ENCODE peak calls at places on chromosomes 16 and 17, in five cellular contexts. One of them, this sample, is unnamed.

GRCh38 chr17:14107889-14108288 is 38.6 kb downstream of the COX10 start:
- DNase-seq in WTC11: no peak
- DNase-seq in brain pericyte: no peak
- DNase-seq in fibroblast of the aortic adventitia: no peak
- DNase-seq in heart left ventricle: no peak
- DNase-seq in this sample: no peak

GRCh38 chr17:2700491-2701141 is 10.9 kb downstream of the CLUH start:
- DNase-seq in WTC11: peak; percentile 8
- DNase-seq in brain pericyte: no peak
- DNase-seq in fibroblast of the aortic adventitia: no peak
- DNase-seq in heart left ventricle: peak; percentile 50
- DNase-seq in this sample: no peak

GRCh38 chr16:66359012-66359411 is 7.5 kb upstream of the CDH5 start:
- DNase-seq in WTC11: no peak
- DNase-seq in brain pericyte: no peak
- DNase-seq in fibroblast of the aortic adventitia: peak; percentile 31
- DNase-seq in heart left ventricle: no peak
- DNase-seq in this sample: no peak

GRCh38 chr16:5905935-5906334 is 808.3 kb upstream of the EEF2KMT start:
- DNase-seq in WTC11: no peak
- DNase-seq in brain pericyte: no peak
- DNase-seq in fibroblast of the aortic adventitia: no peak
- DNase-seq in heart left ventricle: no peak
- DNase-seq in this sample: no peak

GRCh38 chr17:73729101-73729500 is 84.9 kb upstream of the SDK2 start:
- DNase-seq in WTC11: no peak
- DNase-seq in brain pericyte: no peak
- DNase-seq in fibroblast of the aortic adventitia: no peak
- DNase-seq in heart left ventricle: no peak
- DNase-seq in this sample: no peak

GRCh38 chr17:35428229-35428628 is 4.1 kb downstream of the SLFN12 start:
- DNase-seq in WTC11: no peak
- DNase-seq in brain pericyte: no peak
- DNase-seq in fibroblast of the aortic adventitia: no peak
- DNase-seq in heart left ventricle: no peak
- DNase-seq in this sample: no peak

GRCh38 chr17:70855401-70856054 is 686.2 kb downstream of the KCNJ2 start:
- DNase-seq in WTC11: no peak
- DNase-seq in brain pericyte: no peak
- DNase-seq in fibroblast of the aortic adventitia: no peak
- DNase-seq in heart left ventricle: no peak
- DNase-seq in this sample: no peak

GRCh38 chr16:27977966-27978365 is 85.5 kb downstream of the GSG1L start:
- DNase-seq in WTC11: no peak
- DNase-seq in brain pericyte: no peak
- DNase-seq in fibroblast of the aortic adventitia: peak; percentile 20
- DNase-seq in heart left ventricle: no peak
- DNase-seq in this sample: no peak

GRCh38 chr16:89317101-89317671 is 99.7 kb downstream of the ZNF778 start:
- DNase-seq in WTC11: no peak
- DNase-seq in brain pericyte: no peak
- DNase-seq in fibroblast of the aortic adventitia: no peak
- DNase-seq in heart left ventricle: peak; percentile 58
- DNase-seq in this sample: no peak

GRCh38 chr16:11621920-11622651 is 35.4 kb upstream of the LITAF start:
- DNase-seq in WTC11: no peak
- DNase-seq in brain pericyte: no peak
- DNase-seq in fibroblast of the aortic adventitia: peak; percentile 60
- DNase-seq in heart left ventricle: no peak
- DNase-seq in this sample: no peak

GRCh38 chr17:68829211-68829610 is 126.0 kb downstream of the ABCA8 start:
- DNase-seq in WTC11: no peak
- DNase-seq in brain pericyte: no peak
- DNase-seq in fibroblast of the aortic adventitia: no peak
- DNase-seq in heart left ventricle: no peak
- DNase-seq in this sample: no peak

GRCh38 chr16:86065711-86066110 is 166.7 kb downstream of the IRF8 start:
- DNase-seq in WTC11: no peak
- DNase-seq in brain pericyte: no peak
- DNase-seq in fibroblast of the aortic adventitia: no peak
- DNase-seq in heart left ventricle: no peak
- DNase-seq in this sample: no peak

GRCh38 chr16:74740795-74741304 is 33.8 kb downstream of the FA2H start:
- DNase-seq in WTC11: no peak
- DNase-seq in brain pericyte: no peak
- DNase-seq in fibroblast of the aortic adventitia: peak; percentile 40
- DNase-seq in heart left ventricle: no peak
- DNase-seq in this sample: no peak

GRCh38 chr16:48438414-48438813 is 53.2 kb upstream of the SIAH1 start:
- DNase-seq in WTC11: no peak
- DNase-seq in brain pericyte: no peak
- DNase-seq in fibroblast of the aortic adventitia: no peak
- DNase-seq in heart left ventricle: no peak
- DNase-seq in this sample: no peak

GRCh38 chr17:45584092-45585036 is 93.8 kb upstream of the PLEKHM1 start:
- DNase-seq in WTC11: peak; percentile 72
- DNase-seq in brain pericyte: no peak
- DNase-seq in fibroblast of the aortic adventitia: peak; percentile 37
- DNase-seq in heart left ventricle: peak; percentile 74
- DNase-seq in this sample: peak; percentile 48

GRCh38 chr17:49574283-49574892 is 1.3 kb upstream of the NXPH3 start:
- DNase-seq in WTC11: no peak
- DNase-seq in brain pericyte: no peak
- DNase-seq in fibroblast of the aortic adventitia: no peak
- DNase-seq in heart left ventricle: no peak
- DNase-seq in this sample: no peak

GRCh38 chr17:79945591-79946255 is 89.9 kb downstream of the TBC1D16 start:
- DNase-seq in WTC11: no peak
- DNase-seq in brain pericyte: no peak
- DNase-seq in fibroblast of the aortic adventitia: no peak
- DNase-seq in heart left ventricle: peak; percentile 50
- DNase-seq in this sample: no peak

GRCh38 chr17:76480676-76481075 is 13.3 kb downstream of the AANAT start:
- DNase-seq in WTC11: no peak
- DNase-seq in brain pericyte: no peak
- DNase-seq in fibroblast of the aortic adventitia: no peak
- DNase-seq in heart left ventricle: no peak
- DNase-seq in this sample: no peak

GRCh38 chr17:77106874-77107358 is 33.9 kb upstream of the SEC14L1 start:
- DNase-seq in WTC11: no peak
- DNase-seq in brain pericyte: no peak
- DNase-seq in fibroblast of the aortic adventitia: no peak
- DNase-seq in heart left ventricle: no peak
- DNase-seq in this sample: no peak

GRCh38 chr17:31412511-31412910 is 21.0 kb downstream of the RAB11FIP4 start:
- DNase-seq in WTC11: no peak
- DNase-seq in brain pericyte: no peak
- DNase-seq in fibroblast of the aortic adventitia: no peak
- DNase-seq in heart left ventricle: no peak
- DNase-seq in this sample: no peak

GRCh38 chr16:84082110-84082509 is 34.6 kb downstream of the MBTPS1 start:
- DNase-seq in WTC11: no peak
- DNase-seq in brain pericyte: no peak
- DNase-seq in fibroblast of the aortic adventitia: no peak
- DNase-seq in heart left ventricle: no peak
- DNase-seq in this sample: no peak

GRCh38 chr17:35947156-35947585 is 3.7 kb upstream of the LYZL6 start:
- DNase-seq in WTC11: peak; percentile 74
- DNase-seq in brain pericyte: no peak
- DNase-seq in fibroblast of the aortic adventitia: peak; percentile 38
- DNase-seq in heart left ventricle: no peak
- DNase-seq in this sample: no peak

GRCh38 chr16:4936991-4937781 is at the start of gene PPL:
- DNase-seq in WTC11: peak; percentile 99
- DNase-seq in brain pericyte: no peak
- DNase-seq in fibroblast of the aortic adventitia: no peak
- DNase-seq in heart left ventricle: peak; percentile 80
- DNase-seq in this sample: peak; percentile 67

GRCh38 chr17:2709173-2709661 is 2.3 kb downstream of the CLUH start:
- DNase-seq in WTC11: no peak
- DNase-seq in brain pericyte: no peak
- DNase-seq in fibroblast of the aortic adventitia: peak; percentile 32
- DNase-seq in heart left ventricle: no peak
- DNase-seq in this sample: peak; percentile 67

GRCh38 chr17:6286239-6286638 is 148.7 kb downstream of the AIPL1 start:
- DNase-seq in WTC11: peak; percentile 64
- DNase-seq in brain pericyte: no peak
- DNase-seq in fibroblast of the aortic adventitia: no peak
- DNase-seq in heart left ventricle: no peak
- DNase-seq in this sample: no peak

GRCh38 chr17:63178530-63178929 is 212.5 kb downstream of the TANC2 start:
- DNase-seq in WTC11: no peak
- DNase-seq in brain pericyte: no peak
- DNase-seq in fibroblast of the aortic adventitia: peak; percentile 66
- DNase-seq in heart left ventricle: no peak
- DNase-seq in this sample: no peak

GRCh38 chr17:50545306-50545705 is 1.7 kb upstream of the SPATA20 start:
- DNase-seq in WTC11: no peak
- DNase-seq in brain pericyte: no peak
- DNase-seq in fibroblast of the aortic adventitia: no peak
- DNase-seq in heart left ventricle: no peak
- DNase-seq in this sample: no peak

GRCh38 chr16:57540387-57540786 is 2.1 kb upstream of the ADGRG5 start:
- DNase-seq in WTC11: no peak
- DNase-seq in brain pericyte: no peak
- DNase-seq in fibroblast of the aortic adventitia: no peak
- DNase-seq in heart left ventricle: no peak
- DNase-seq in this sample: no peak

GRCh38 chr16:17282247-17282646 is 188.5 kb downstream of the XYLT1 start:
- DNase-seq in WTC11: no peak
- DNase-seq in brain pericyte: no peak
- DNase-seq in fibroblast of the aortic adventitia: no peak
- DNase-seq in heart left ventricle: no peak
- DNase-seq in this sample: no peak

GRCh38 chr16:24541534-24541933 is 2.2 kb downstream of the RBBP6 start:
- DNase-seq in WTC11: no peak
- DNase-seq in brain pericyte: no peak
- DNase-seq in fibroblast of the aortic adventitia: peak; percentile 14
- DNase-seq in heart left ventricle: no peak
- DNase-seq in this sample: no peak

GRCh38 chr17:15469260-15469659 is 1.8 kb upstream of the CDRT4 start:
- DNase-seq in WTC11: no peak
- DNase-seq in brain pericyte: peak; percentile 96
- DNase-seq in fibroblast of the aortic adventitia: peak; percentile 48
- DNase-seq in heart left ventricle: peak; percentile 75
- DNase-seq in this sample: peak; percentile 40

GRCh38 chr17:69761767-69762321 is 313.2 kb upstream of the KCNJ16 start:
- DNase-seq in WTC11: no peak
- DNase-seq in brain pericyte: no peak
- DNase-seq in fibroblast of the aortic adventitia: peak; percentile 96
- DNase-seq in heart left ventricle: no peak
- DNase-seq in this sample: peak; percentile 9

GRCh38 chr17:72011561-72011960 is 109.3 kb upstream of the SOX9 start:
- DNase-seq in WTC11: no peak
- DNase-seq in brain pericyte: no peak
- DNase-seq in fibroblast of the aortic adventitia: no peak
- DNase-seq in heart left ventricle: no peak
- DNase-seq in this sample: no peak

GRCh38 chr16:22300427-22301071 is 3.3 kb downstream of the POLR3E start:
- DNase-seq in WTC11: peak; percentile 57
- DNase-seq in brain pericyte: no peak
- DNase-seq in fibroblast of the aortic adventitia: peak; percentile 60
- DNase-seq in heart left ventricle: no peak
- DNase-seq in this sample: peak; percentile 50

GRCh38 chr17:75525806-75526554 is 483 bp downstream of the LLGL2 start:
- DNase-seq in WTC11: peak; percentile 62
- DNase-seq in brain pericyte: no peak
- DNase-seq in fibroblast of the aortic adventitia: no peak
- DNase-seq in heart left ventricle: no peak
- DNase-seq in this sample: no peak

GRCh38 chr17:20970329-20970728 is 72.5 kb downstream of the USP22 start:
- DNase-seq in WTC11: no peak
- DNase-seq in brain pericyte: no peak
- DNase-seq in fibroblast of the aortic adventitia: no peak
- DNase-seq in heart left ventricle: no peak
- DNase-seq in this sample: no peak

GRCh38 chr16:27441276-27441675 is 39.3 kb downstream of the IL21R start:
- DNase-seq in WTC11: no peak
- DNase-seq in brain pericyte: no peak
- DNase-seq in fibroblast of the aortic adventitia: no peak
- DNase-seq in heart left ventricle: no peak
- DNase-seq in this sample: no peak

GRCh38 chr16:78866556-78866955 is 734.0 kb downstream of the MAF start:
- DNase-seq in WTC11: no peak
- DNase-seq in brain pericyte: no peak
- DNase-seq in fibroblast of the aortic adventitia: no peak
- DNase-seq in heart left ventricle: no peak
- DNase-seq in this sample: peak; percentile 8

GRCh38 chr16:29916979-29917378 is 9.0 kb downstream of the KCTD13 start:
- DNase-seq in WTC11: no peak
- DNase-seq in brain pericyte: no peak
- DNase-seq in fibroblast of the aortic adventitia: no peak
- DNase-seq in heart left ventricle: no peak
- DNase-seq in this sample: no peak